ENCODE peak calls at places on chromosomes 4 and X, in five cellular contexts. T is iPS-NIHi11, U is type B pancreatic cell, V is iris pigment epithelial cell, W is WERI-Rb-1. R is an unnamed sample.

GRCh38 chr4:54945838-54946237 is 179.6 kb downstream of the KDR start:
- DNase-seq in T (no peak), U (no peak), V (no peak), W (no peak), R (no peak)

GRCh38 chr4:168509786-168510185 is 12.9 kb downstream of the PALLD start:
- DNase-seq in T (no peak), U (no peak), V (peak), W (no peak), R (no peak)

GRCh38 chr4:763922-764321 is 58.3 kb downstream of the PCGF3 start:
- DNase-seq in T (no peak), U (no peak), V (no peak), W (no peak), R (no peak)

GRCh38 chr4:147740176-147740575 is 8.3 kb downstream of the ARHGAP10 start:
- DNase-seq in T (no peak), U (no peak), V (peak), W (no peak), R (no peak)

GRCh38 chrX:13891367-13892146 is 74.7 kb upstream of the GPM6B start:
- DNase-seq in T (no peak), U (no peak), V (no peak), W (no peak), R (no peak)

GRCh38 chr4:4962928-4963327 is 56.3 kb downstream of the CYTL1 start:
- DNase-seq in T (no peak), U (no peak), V (no peak), W (no peak), R (no peak)

GRCh38 chr4:90958256-90958895 is 831.2 kb downstream of the CCSER1 start:
- DNase-seq in T (peak), U (no peak), V (peak), W (no peak), R (no peak)

GRCh38 chr4:4311193-4311592 is 21.1 kb downstream of the ZBTB49 start:
- DNase-seq in T (no peak), U (no peak), V (no peak), W (no peak), R (no peak)

GRCh38 chrX:13938766-13939530 is 90.7 kb downstream of the GEMIN8 start:
- DNase-seq in T (peak), U (peak), V (no peak), W (peak), R (no peak)

GRCh38 chr4:149499726-149500125 is 315.9 kb downstream of the IQCM start:
- DNase-seq in T (no peak), U (no peak), V (no peak), W (no peak), R (no peak)

GRCh38 chr4:77432702-77433101 is 172.9 kb upstream of the CXCL13 start:
- DNase-seq in T (no peak), U (no peak), V (no peak), W (no peak), R (no peak)

GRCh38 chr4:144646523-144647094 is 653 bp downstream of the HHIP start:
- DNase-seq in T (peak), U (no peak), V (no peak), W (peak), R (peak)

GRCh38 chrX:19535481-19535880 is 20.2 kb upstream of the MAP3K15 start:
- DNase-seq in T (peak), U (no peak), V (peak), W (no peak), R (no peak)